ENCODE peak calls at places on chromosome 21, in six cellular contexts. E is neural crest cell; K is activated CD8-positive, alpha-beta T cell treated with anti-CD3 and anti-CD28 coated beads for 36 hours; U is AG09319; V is right lobe of liver; D is H1. Y is an unnamed sample.

GRCh38 chr21:16983425-16983824 is 529.4 kb upstream of the CXADR start:
- DNase-seq in D (no peak), E (no peak), V (no peak), U (no peak), K (no peak), Y (no peak)

GRCh38 chr21:29181799-29182470 is 51.5 kb downstream of the MAP3K7CL start:
- DNase-seq in E (no peak), U (peak), K (no peak), V (peak), D (no peak), Y (peak)

GRCh38 chr21:16304189-16304588 is 574.4 kb downstream of the USP25 start:
- DNase-seq in K (no peak), E (no peak), V (no peak), U (no peak), D (no peak), Y (no peak)

GRCh38 chr21:36282568-36283230 is 37.3 kb upstream of the MORC3 start:
- DNase-seq in E (no peak), D (no peak), U (no peak), K (no peak), V (no peak), Y (no peak)

GRCh38 chr21:45551816-45552695 is 9.8 kb upstream of the SLC19A1 start:
- DNase-seq in V (no peak), K (peak), E (no peak), U (no peak), D (no peak), Y (no peak)

GRCh38 chr21:28776251-28776650 is 216.4 kb downstream of the LTN1 start:
- DNase-seq in D (no peak), U (no peak), V (no peak), K (peak), E (no peak), Y (no peak)

GRCh38 chr21:35207322-35207721 is 158.2 kb upstream of the RUNX1 start:
- DNase-seq in U (no peak), D (no peak), V (no peak), E (no peak), K (no peak), Y (no peak)

GRCh38 chr21:42056996-42057689 is 14.0 kb upstream of the UMODL1 start:
- DNase-seq in K (no peak), D (no peak), E (no peak), U (peak), V (peak), Y (no peak)

GRCh38 chr21:36437745-36438128 is 42.2 kb downstream of the CLDN14 start:
- DNase-seq in K (no peak), V (no peak), D (no peak), U (peak), E (no peak), Y (no peak)

GRCh38 chr21:35048706-35049617 is at the start of gene RUNX1:
- DNase-seq in U (no peak), V (peak), D (no peak), E (no peak), K (peak), Y (peak)

GRCh38 chr21:40255665-40256064 is 388.4 kb downstream of the PCP4 start:
- DNase-seq in U (no peak), D (no peak), E (no peak), V (no peak), K (no peak), Y (no peak)

GRCh38 chr21:43193651-43194302 is 25.0 kb downstream of the CRYAA start:
- DNase-seq in D (no peak), U (no peak), E (no peak), K (peak), V (no peak), Y (no peak)

GRCh38 chr21:25561668-25562641 is 45.3 kb downstream of the MRPL39 start:
- DNase-seq in U (peak), D (no peak), E (peak), K (peak), V (peak), Y (peak)

GRCh38 chr21:42592156-42592820 is 61.1 kb upstream of the PDE9A start:
- DNase-seq in D (no peak), U (no peak), V (no peak), K (no peak), E (no peak), Y (no peak)

DNA sequence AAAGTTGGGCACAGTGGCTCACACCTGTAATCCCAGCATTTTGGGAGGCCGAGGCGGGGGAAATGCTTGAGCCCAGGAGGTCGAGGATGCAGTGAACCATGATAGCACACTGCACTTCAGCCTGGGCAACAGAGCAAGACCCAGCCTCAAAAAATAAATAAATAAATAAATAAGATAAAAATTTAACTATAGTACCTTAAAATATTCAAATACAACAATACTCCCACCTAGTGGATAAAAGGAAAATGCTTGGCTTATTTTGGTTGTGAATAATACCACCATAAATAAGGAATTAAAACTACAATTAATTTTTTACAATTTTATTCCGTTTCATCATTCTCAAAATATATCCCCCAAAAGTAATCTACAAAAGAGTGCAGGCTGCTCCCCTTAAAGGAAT is 8.1 kb downstream of the PSMG1 start:
- DNase-seq in K (no peak), V (no peak), E (no peak), U (no peak), D (no peak), Y (no peak)
- TF ChIP-seq CTCF in K (peak), V (peak), E (peak), U (peak), D (no peak), Y (no peak)

DNA sequence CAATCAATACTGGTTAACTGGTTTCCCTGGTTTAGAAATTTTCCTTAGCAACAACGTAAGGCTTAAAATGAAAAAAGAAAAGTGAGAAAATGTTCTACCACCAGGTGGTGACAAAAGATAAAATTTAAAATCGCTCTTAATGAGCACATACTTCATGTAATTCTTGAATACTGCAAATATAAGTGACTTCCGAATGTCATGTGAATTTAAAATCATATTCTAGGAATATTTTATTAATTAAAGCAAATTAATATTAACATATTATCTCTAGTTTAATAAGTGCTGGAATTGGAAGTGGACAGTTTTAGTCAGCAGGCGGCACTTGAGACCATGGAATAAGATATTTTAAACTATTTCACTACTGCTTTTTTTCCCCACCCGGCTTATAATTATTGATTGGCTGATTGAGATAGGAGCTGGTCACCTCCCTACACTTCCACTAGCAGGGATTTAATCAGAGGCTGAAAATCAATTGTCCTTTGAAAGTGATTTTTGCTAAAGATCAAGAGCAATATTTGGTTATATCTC is 5.0 kb upstream of the ADAMTS1 start:
- DNase-seq in U (no peak), E (no peak), K (no peak), D (no peak), V (no peak), Y (no peak)
- TF ChIP-seq CTCF in U (peak), E (peak), K (peak), D (no peak), V (peak), Y (no peak)

GRCh38 chr21:31103571-31104265 is 65.4 kb upstream of the KRTAP19-8 start:
- DNase-seq in U (no peak), E (no peak), D (no peak), K (no peak), V (no peak), Y (no peak)

GRCh38 chr21:31103163-31103562 is 64.9 kb upstream of the KRTAP19-8 start:
- DNase-seq in E (no peak), U (no peak), K (no peak), V (no peak), D (no peak), Y (no peak)

GRCh38 chr21:31099122-31099521 is 60.8 kb upstream of the KRTAP19-8 start:
- DNase-seq in K (no peak), D (no peak), E (no peak), V (no peak), U (no peak), Y (no peak)

GRCh38 chr21:31092867-31093266 is 54.6 kb upstream of the KRTAP19-8 start:
- DNase-seq in D (no peak), U (no peak), V (no peak), K (no peak), E (no peak), Y (no peak)

DNA sequence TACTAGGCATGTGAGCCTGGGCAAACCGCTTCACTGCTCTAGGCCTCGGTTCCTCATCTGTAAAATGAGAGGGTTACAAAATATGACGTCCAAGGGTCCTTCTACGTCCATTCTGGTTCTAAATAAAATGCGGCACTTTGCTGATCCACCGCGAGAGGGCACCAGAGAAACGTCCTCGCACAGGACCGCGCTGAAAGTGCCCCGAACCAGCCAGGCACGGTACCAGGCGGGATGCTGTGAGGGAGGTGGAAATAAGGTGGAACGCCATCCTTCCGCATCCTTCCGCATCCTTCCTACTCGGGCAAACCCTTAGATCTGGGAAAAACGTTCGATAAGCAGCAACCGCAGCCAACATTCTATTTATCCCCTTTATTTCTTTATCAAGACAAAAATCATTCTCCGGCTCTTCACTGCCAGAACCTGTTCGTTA is 60.3 kb upstream of the KRTAP19-8 start:
- DNase-seq in E (peak), V (peak), K (peak), D (peak), U (no peak), Y (peak)
- TF ChIP-seq CTCF in E (peak), V (peak), K (peak), D (peak), U (peak), Y (peak)

DNA sequence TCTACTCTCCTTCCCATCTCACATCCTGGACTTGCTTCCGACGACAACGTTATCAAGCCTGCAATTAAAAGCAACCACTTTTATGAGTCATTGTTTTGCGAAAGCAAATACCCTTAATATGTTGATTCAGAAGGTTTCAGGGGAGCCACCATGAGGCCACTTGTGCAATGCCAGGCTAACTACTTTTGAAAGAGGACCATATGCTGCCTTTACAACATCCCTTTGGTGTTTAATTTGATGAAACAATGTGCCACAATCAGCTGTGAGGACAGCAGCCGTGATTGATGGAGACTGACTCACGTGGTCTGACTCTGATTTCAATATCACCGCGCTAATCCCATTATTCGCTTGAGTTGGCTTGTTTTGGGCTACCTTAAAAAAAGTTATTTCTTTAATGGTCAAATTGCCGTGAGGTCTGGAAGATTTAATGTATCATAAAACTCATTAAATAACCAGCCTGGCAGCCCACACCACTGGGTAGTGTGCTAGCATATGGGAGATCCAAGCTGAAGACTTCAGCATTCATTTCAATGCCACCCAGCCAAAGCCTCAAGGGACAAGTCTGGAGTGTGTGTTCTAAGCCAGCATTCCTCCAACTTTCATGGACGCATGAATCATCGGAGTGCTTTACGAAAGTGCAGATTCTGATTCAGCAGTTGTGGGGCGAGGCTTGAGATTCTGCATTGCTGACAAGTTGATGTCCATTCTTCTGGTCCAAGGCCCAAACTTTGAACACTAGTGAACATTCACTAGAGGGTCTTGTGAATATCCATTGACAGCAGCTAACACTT is 73.3 kb upstream of the PAXBP1 start:
- DNase-seq in U (no peak), K (no peak), V (no peak), E (no peak), D (no peak), Y (no peak)
- TF ChIP-seq CTCF in U (peak), K (no peak), V (no peak), E (no peak), D (no peak), Y (no peak)

GRCh38 chr21:31108969-31109368 is 70.7 kb upstream of the KRTAP19-8 start:
- DNase-seq in U (no peak), K (no peak), V (no peak), E (no peak), D (no peak), Y (peak)
- TF ChIP-seq CTCF in U (no peak), K (peak), V (no peak), E (peak), D (no peak), Y (no peak)

GRCh38 chr21:15062566-15062965 is 2.2 kb downstream of the NRIP1 start:
- DNase-seq in D (no peak), U (no peak), K (no peak), V (no peak), E (no peak), Y (peak)
- TF ChIP-seq CTCF in D (no peak), U (no peak), K (peak), V (peak), E (peak), Y (no peak)

GRCh38 chr21:21216013-21216412 is 217.8 kb downstream of the NCAM2 start:
- DNase-seq in D (no peak), U (no peak), V (no peak), K (no peak), E (no peak), Y (no peak)
- TF ChIP-seq CTCF in D (no peak), U (no peak), V (no peak), K (no peak), E (no peak), Y (no peak)

GRCh38 chr21:21373969-21374368 is 375.8 kb downstream of the NCAM2 start:
- DNase-seq in E (no peak), V (no peak), K (no peak), U (no peak), D (no peak), Y (no peak)
- TF ChIP-seq CTCF in E (peak), V (peak), K (no peak), U (peak), D (no peak), Y (no peak)

DNA sequence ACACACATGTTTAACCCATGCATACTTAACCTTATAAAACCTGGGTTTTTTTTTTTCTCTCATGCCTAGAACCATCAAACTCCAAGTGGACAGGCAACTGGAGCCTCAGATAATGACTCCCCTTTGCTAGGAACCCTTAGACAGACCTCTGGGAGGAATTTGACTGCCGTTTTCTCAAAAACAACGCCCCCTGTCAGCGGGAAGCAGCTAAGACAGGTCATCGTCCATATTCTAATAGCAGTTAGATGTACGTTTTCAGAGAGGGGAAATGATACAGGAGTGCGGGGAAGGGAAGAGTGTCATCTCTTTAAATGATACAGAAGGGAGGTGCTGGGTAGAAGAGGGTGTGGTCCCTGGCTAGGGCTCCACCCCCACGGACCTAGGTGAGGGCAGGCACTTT is 34.7 kb downstream of the LRRC3 start:
- DNase-seq in V (no peak), K (peak), U (no peak), D (no peak), E (no peak), Y (no peak)
- TF ChIP-seq CTCF in V (no peak), K (peak), U (no peak), D (peak), E (peak), Y (no peak)

DNA sequence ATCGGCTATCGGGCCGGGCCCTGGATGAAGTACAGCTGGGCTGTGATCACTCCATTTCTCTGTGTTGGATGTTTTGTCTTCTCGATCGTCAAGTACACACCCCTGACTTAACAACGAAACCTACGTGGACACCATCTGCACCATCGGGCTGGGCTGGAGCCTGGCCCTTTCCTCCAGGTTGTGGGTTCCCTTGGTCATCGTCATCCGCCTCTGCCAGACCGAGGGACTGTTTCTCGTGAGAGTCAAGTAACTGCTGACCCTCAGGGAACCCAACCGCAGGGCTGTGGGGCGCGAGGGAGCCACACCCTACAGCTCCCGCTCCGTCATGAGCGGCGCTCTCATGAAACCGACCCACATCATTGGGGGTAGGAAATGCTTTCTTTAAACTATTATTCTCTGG is 842.4 kb upstream of the TMPRSS15 start:
- DNase-seq in V (no peak), E (no peak), D (no peak), U (no peak), K (no peak), Y (no peak)
- TF ChIP-seq CTCF in V (no peak), E (no peak), D (no peak), U (no peak), K (no peak), Y (no peak)

Y was measured in GM20000.